ENCODE peak calls at places on chromosomes 3 and 15, in five cellular contexts. T is mammary epithelial cell, D is hepatocyte, Q is GM23338, V is astrocyte. W is an unnamed sample.

GRCh38 chr15:67783303-67783702 is 42.0 kb upstream of the SKOR1 start:
- DNase-seq in T (no peak), Q (no peak), V (no peak), D (no peak), W (peak; percentile 92)

GRCh38 chr15:27821273-27821672 is 277.8 kb downstream of the OCA2 start:
- DNase-seq in Q (no peak), D (no peak), V (no peak), T (no peak), W (no peak)

GRCh38 chr15:82540055-82540983 is at the start of gene RPS17:
- DNase-seq in T (peak; percentile 96), D (peak; percentile 97), Q (peak; percentile 97), V (peak; percentile 85), W (peak; percentile 97)

GRCh38 chr3:34078418-34078817 is 280.0 kb downstream of the PDCD6IP start:
- DNase-seq in T (no peak), Q (no peak), D (no peak), V (no peak), W (no peak)

GRCh38 chr3:15361494-15362214 is 29.3 kb upstream of the SH3BP5 start:
- DNase-seq in D (no peak), T (peak; percentile 83), V (peak; percentile 86), Q (no peak), W (no peak)

GRCh38 chr15:70505411-70505919 is 257.9 kb downstream of the UACA start:
- DNase-seq in Q (no peak), D (peak; percentile 72), V (peak; percentile 91), T (peak; percentile 95), W (peak; percentile 33)

GRCh38 chr3:184789314-184789998 is 22.5 kb upstream of the VPS8 start:
- DNase-seq in T (no peak), V (no peak), D (no peak), Q (no peak), W (no peak)

GRCh38 chr3:13105181-13105580 is 32.0 kb upstream of the IQSEC1 start:
- DNase-seq in T (no peak), Q (no peak), D (no peak), V (no peak), W (no peak)

GRCh38 chr3:112647122-112647521 is 6.2 kb upstream of the CCDC80 start:
- DNase-seq in Q (peak; percentile 82), T (peak; percentile 64), D (peak; percentile 28), V (peak; percentile 95), W (no peak)

GRCh38 chr3:69803871-69804270 is 64.6 kb downstream of the MITF start:
- DNase-seq in Q (no peak), T (no peak), V (no peak), D (no peak), W (no peak)

GRCh38 chr3:168051579-168052183 is 44.0 kb downstream of the GOLIM4 start:
- DNase-seq in V (peak; percentile 59), Q (no peak), T (no peak), D (no peak), W (no peak)

GRCh38 chr3:22942988-22943387 is 260.1 kb upstream of the UBE2E2 start:
- DNase-seq in Q (no peak), V (no peak), T (no peak), D (no peak), W (no peak)

GRCh38 chr3:13016083-13016725 is 57.0 kb downstream of the IQSEC1 start:
- DNase-seq in T (no peak), Q (no peak), V (no peak), D (no peak), W (peak; percentile 94)

GRCh38 chr15:101269479-101270223 is 7.6 kb downstream of the SELENOS start:
- DNase-seq in T (no peak), Q (peak; percentile 69), D (no peak), V (no peak), W (no peak)

GRCh38 chr15:71708052-71708432 is 102.3 kb upstream of the NR2E3 start:
- DNase-seq in T (no peak), D (no peak), V (no peak), Q (no peak), W (no peak)

GRCh38 chr15:28994142-28994829 is 108.5 kb downstream of the APBA2 start:
- DNase-seq in T (no peak), V (no peak), Q (no peak), D (no peak), W (no peak)

GRCh38 chr3:71423151-71423906 is 160.2 kb downstream of the FOXP1 start:
- DNase-seq in T (peak; percentile 96), Q (no peak), V (peak; percentile 51), D (peak; percentile 44), W (no peak)

GRCh38 chr3:100316656-100317069 is 17.9 kb upstream of the NIT2 start:
- DNase-seq in V (peak; percentile 39), D (peak; percentile 64), T (peak; percentile 45), Q (peak; percentile 77), W (peak; percentile 64)

GRCh38 chr3:72627276-72627675 is 221.0 kb downstream of the SHQ1 start:
- DNase-seq in T (no peak), D (no peak), Q (no peak), V (no peak), W (no peak)

GRCh38 chr15:77603616-77604406 is 28.9 kb downstream of the LINGO1 start:
- DNase-seq in T (no peak), Q (no peak), D (no peak), V (no peak), W (no peak)

GRCh38 chr3:58874795-58875194 is 175.0 kb downstream of the CFAP20DC start:
- DNase-seq in D (no peak), T (peak; percentile 98), V (peak; percentile 53), Q (no peak), W (no peak)

GRCh38 chr3:108090066-108090700 is 648 bp downstream of the CD47 start:
- DNase-seq in D (peak; percentile 28), T (peak; percentile 62), Q (peak; percentile 75), V (peak; percentile 39), W (peak; percentile 64)

GRCh38 chr3:184654375-184654774 is 57.5 kb downstream of the MAGEF1 start:
- DNase-seq in Q (no peak), T (peak; percentile 40), D (no peak), V (no peak), W (no peak)

GRCh38 chr3:170701696-170702678 is 116.1 kb upstream of the SLC7A14 start:
- DNase-seq in V (no peak), D (no peak), Q (no peak), T (no peak), W (no peak)

GRCh38 chr3:14876942-14877341 is 58.2 kb downstream of the FGD5 start:
- DNase-seq in D (peak; percentile 39), T (no peak), V (peak; percentile 6), Q (no peak), W (no peak)

GRCh38 chr3:157335677-157336076 is 101.0 kb upstream of the PTX3 start:
- DNase-seq in T (no peak), V (peak; percentile 78), D (peak; percentile 37), Q (peak; percentile 63), W (no peak)

DNA sequence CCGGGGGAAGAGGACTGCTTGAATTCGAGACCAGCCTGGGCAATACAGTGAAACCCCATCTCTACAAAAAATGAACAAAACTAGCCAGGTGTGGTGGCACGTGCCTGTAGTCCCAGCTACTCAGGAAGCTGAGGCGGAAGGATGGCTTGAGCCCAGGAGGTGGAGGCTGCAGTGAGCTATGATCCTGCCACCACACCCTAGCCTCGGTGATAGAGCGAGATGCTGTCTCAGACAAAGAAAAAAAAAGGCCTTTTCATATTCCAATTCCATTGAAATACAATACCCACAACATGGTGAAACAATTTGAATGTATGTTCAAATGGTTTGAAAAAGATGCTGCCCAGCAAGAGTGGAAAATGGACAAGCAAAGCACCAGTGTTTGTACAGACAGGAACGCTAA is 61.8 kb upstream of the ZNF148 start:
- DNase-seq in D (no peak), T (no peak), Q (no peak), V (no peak), W (no peak)
- H3K79me2 ChIP-seq in D (no peaks in the 10 kb centered on the region), T (no peaks in the 10 kb centered on the region), Q (no peaks in the 10 kb centered on the region), V (no peaks in the 10 kb centered on the region), W (no peaks in the 10 kb centered on the region)

DNA sequence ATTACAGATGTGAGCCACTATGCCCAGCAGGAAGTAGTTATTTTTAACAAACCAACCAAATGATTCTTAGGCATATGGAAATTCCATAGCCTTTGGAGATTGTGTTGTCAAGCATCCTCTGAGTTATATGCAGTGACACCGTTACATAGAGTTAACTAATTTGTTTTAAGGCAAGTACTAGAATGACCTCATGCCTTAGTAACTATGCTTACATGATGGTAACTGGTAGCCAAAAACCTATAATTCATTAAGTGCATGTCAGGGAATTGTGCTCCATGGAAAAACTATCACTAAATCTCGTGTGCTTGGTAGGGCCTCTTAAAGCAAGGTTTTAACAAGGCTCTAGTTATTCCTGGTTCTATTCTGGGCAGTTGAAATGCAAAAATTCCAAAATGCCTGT is 392.9 kb downstream of the TUSC7 start:
- DNase-seq in V (no peak), D (no peak), T (no peak), Q (no peak), W (no peak)
- TF ChIP-seq EZH2 in V (no peak), D (no peak), T (no peak), Q (no peak), W (no peak)

GRCh38 chr3:152355744-152356665 is 87.3 kb downstream of the MBNL1 start:
- DNase-seq in D (no peak), T (no peak), V (no peak), Q (no peak), W (no peak)
- H4K20me1 ChIP-seq in D (peaks cover 17% of the 10 kb centered on the region), T (no peaks in the 10 kb centered on the region), V (peaks cover 78% of the 10 kb centered on the region), Q (no peaks in the 10 kb centered on the region), W (peaks cover 13% of the 10 kb centered on the region)

GRCh38 chr3:50168791-50169190 is 13.7 kb downstream of the SEMA3F start:
- DNase-seq in T (no peak), Q (no peak), V (no peak), D (no peak), W (no peak)
- H3K79me2 ChIP-seq in T (peaks cover 92% of the 10 kb centered on the region), Q (peaks cover 28% of the 10 kb centered on the region), V (no peaks in the 10 kb centered on the region), D (peaks cover 7% of the 10 kb centered on the region), W (no peaks in the 10 kb centered on the region)

GRCh38 chr15:96356494-96357455 is 26.3 kb downstream of the NR2F2 start:
- DNase-seq in V (peak; percentile 81), T (peak; percentile 86), Q (peak; percentile 87), D (peak; percentile 83), W (peak; percentile 82)
- TF ChIP-seq EZH2 in V (no peak), T (no peak), Q (peak; percentile 77), D (no peak), W (no peak)

GRCh38 chr3:41200669-41201021 is 1.3 kb downstream of the CTNNB1 start:
- DNase-seq in Q (no peak), D (peak; percentile 39), V (peak; percentile 70), T (peak; percentile 37), W (no peak)
- H4K20me1 ChIP-seq in Q (peaks cover 45% of the 10 kb centered on the region), D (peaks cover 57% of the 10 kb centered on the region), V (peaks cover 57% of the 10 kb centered on the region), T (peaks cover 34% of the 10 kb centered on the region), W (peaks cover 49% of the 10 kb centered on the region)

W was measured in MM.1S.